ENCODE peak calls at places on chromosomes 7 and 10, in six cellular contexts. H, C, S, A, W and M are unnamed samples.

GRCh38 chr7:158120313-158120712 is 467.3 kb downstream of the PTPRN2 start:
- DNase-seq in H (no peak), C (no peak), S (no peak), A (no peak), W (no peak), M (no peak)

GRCh38 chr7:128459394-128459878 is 3.8 kb downstream of the HILPDA start:
- DNase-seq in H (peak; percentile 85), C (peak; percentile 60), S (peak; percentile 65), A (peak; percentile 71), W (peak; percentile 71), M (peak; percentile 24)

GRCh38 chr7:55420535-55420934 is 55.4 kb downstream of the LANCL2 start:
- DNase-seq in H (no peak), C (no peak), S (no peak), A (no peak), W (no peak), M (no peak)

GRCh38 chr7:99331002-99331401 is 5.3 kb downstream of the ARPC1A start:
- DNase-seq in H (no peak), C (no peak), S (no peak), A (no peak), W (no peak), M (no peak)

GRCh38 chr10:21265622-21266021 is 259.9 kb downstream of the SKIDA1 start:
- DNase-seq in H (no peak), C (no peak), S (no peak), A (no peak), W (no peak), M (peak; percentile 31)

GRCh38 chr7:157397036-157397720 is 60.4 kb downstream of the DNAJB6 start:
- DNase-seq in H (no peak), C (no peak), S (no peak), A (no peak), W (no peak), M (no peak)

GRCh38 chr7:151056286-151057037 is 1.2 kb downstream of the CDK5 start:
- DNase-seq in H (peak; percentile 76), C (no peak), S (no peak), A (peak; percentile 45), W (peak; percentile 72), M (no peak)

GRCh38 chr10:79068562-79069324 is at the start of gene ZMIZ1:
- DNase-seq in H (peak; percentile 93), C (peak; percentile 90), S (peak; percentile 92), A (peak; percentile 92), W (peak; percentile 93), M (peak; percentile 87)

GRCh38 chr7:66557214-66558200 is 71.2 kb upstream of the KCTD7 start:
- DNase-seq in H (peak; percentile 88), C (peak; percentile 76), S (peak; percentile 54), A (peak; percentile 72), W (peak; percentile 78), M (peak; percentile 62)

GRCh38 chr10:3740157-3740871 is 44.7 kb downstream of the KLF6 start:
- DNase-seq in H (no peak), C (no peak), S (no peak), A (no peak), W (peak; percentile 42), M (no peak)

GRCh38 chr7:50507898-50508470 is 57.2 kb downstream of the DDC start:
- DNase-seq in H (no peak), C (no peak), S (no peak), A (no peak), W (no peak), M (no peak)

GRCh38 chr7:36037121-36037662 is 115.9 kb upstream of the EEPD1 start:
- DNase-seq in H (peak; percentile 13), C (peak; percentile 51), S (peak; percentile 73), A (peak; percentile 77), W (peak; percentile 83), M (peak; percentile 100)

GRCh38 chr7:91945476-91945875 is 4.8 kb downstream of the AKAP9 start:
- DNase-seq in H (no peak), C (no peak), S (no peak), A (no peak), W (peak; percentile 50), M (no peak)

GRCh38 chr10:100894589-100895294 is 18.0 kb upstream of the SLF2 start:
- DNase-seq in H (no peak), C (no peak), S (no peak), A (no peak), W (no peak), M (no peak)

GRCh38 chr10:32332299-32332750 is 14.6 kb downstream of the EPC1 start:
- DNase-seq in H (no peak), C (no peak), S (no peak), A (no peak), W (peak; percentile 59), M (no peak)

GRCh38 chr10:61896854-61897661 is 4.4 kb upstream of the ARID5B start:
- DNase-seq in H (peak; percentile 95), C (peak; percentile 52), S (peak; percentile 48), A (peak; percentile 49), W (peak; percentile 75), M (no peak)

GRCh38 chr10:87845624-87846377 is 17.5 kb downstream of the KLLN start:
- DNase-seq in H (no peak), C (no peak), S (no peak), A (no peak), W (peak; percentile 37), M (peak; percentile 10)

GRCh38 chr10:69939033-69939432 is 113.6 kb upstream of the MACROH2A2 start:
- DNase-seq in H (no peak), C (no peak), S (no peak), A (no peak), W (no peak), M (no peak)

GRCh38 chr7:136018104-136018503 is 40.9 kb upstream of the MTPN start:
- DNase-seq in H (no peak), C (no peak), S (no peak), A (no peak), W (no peak), M (no peak)

GRCh38 chr7:33862946-33863814 is 42.2 kb upstream of the BMPER start:
- DNase-seq in H (no peak), C (peak; percentile 28), S (no peak), A (no peak), W (no peak), M (no peak)

GRCh38 chr7:42314696-42315095 is 77.7 kb upstream of the GLI3 start:
- DNase-seq in H (no peak), C (no peak), S (no peak), A (no peak), W (no peak), M (no peak)

DNA sequence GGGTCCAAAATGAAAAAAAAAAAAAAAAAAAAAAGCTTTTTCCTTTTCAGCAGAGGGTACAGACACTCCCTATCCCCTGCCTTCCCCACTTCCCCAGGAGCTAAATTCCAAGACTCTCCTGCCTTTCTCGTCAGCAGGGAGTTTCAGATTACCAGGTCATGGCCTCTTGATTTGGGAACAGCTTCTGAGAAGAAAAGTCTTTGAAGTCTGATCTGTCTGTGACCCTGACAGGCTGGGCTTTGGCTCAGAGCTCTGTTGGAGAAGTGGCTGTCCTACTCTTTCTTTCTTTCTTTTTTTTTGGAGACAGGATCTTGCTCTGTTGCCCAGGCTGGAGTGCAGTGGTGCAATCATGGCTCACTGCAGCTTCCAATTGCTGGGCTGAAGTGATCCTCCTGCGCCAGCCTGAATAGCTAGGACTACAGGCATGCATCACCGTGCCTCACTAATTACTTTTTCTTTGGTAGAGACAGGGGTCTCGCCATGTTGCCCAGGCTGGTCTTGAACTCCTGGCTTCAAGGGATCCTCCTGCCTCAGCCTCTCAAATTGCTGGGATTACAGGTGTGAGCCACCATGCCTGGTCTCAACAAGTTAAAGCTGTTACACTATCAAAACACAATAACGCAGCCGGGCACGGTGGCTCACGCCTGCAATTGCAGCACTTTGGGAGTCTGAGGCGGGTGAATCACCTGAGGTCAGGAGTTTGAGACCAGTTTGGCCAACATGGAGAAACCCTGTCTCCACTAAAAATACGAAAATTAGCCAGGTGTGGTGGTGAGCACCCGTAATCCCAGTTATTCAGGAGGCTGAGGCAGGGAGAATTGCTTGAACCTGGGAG is 59.9 kb downstream of the COL26A1 start:
- DNase-seq in H (peak; percentile 52), C (no peak), S (no peak), A (no peak), W (no peak), M (no peak)
- H3K4me3 ChIP-seq in H (no peak overlapping the region), C (no peak overlapping the region), S (no peak overlapping the region), A (no peak overlapping the region), W (no peak overlapping the region), M (no peak overlapping the region)

GRCh38 chr7:2045559-2046405 is 187.0 kb downstream of the MAD1L1 start:
- DNase-seq in H (no peak), C (no peak), S (no peak), A (no peak), W (no peak), M (no peak)

GRCh38 chr7:2047272-2047581 is 185.5 kb downstream of the MAD1L1 start:
- DNase-seq in H (no peak), C (no peak), S (no peak), A (no peak), W (peak; percentile 39), M (no peak)

GRCh38 chr7:2044883-2045471 is 187.8 kb downstream of the MAD1L1 start:
- DNase-seq in H (no peak), C (no peak), S (no peak), A (no peak), W (no peak), M (no peak)

GRCh38 chr7:2048006-2048405 is 184.7 kb downstream of the MAD1L1 start:
- DNase-seq in H (no peak), C (no peak), S (no peak), A (no peak), W (no peak), M (no peak)

GRCh38 chr7:2046581-2047271 is 186.0 kb downstream of the MAD1L1 start:
- DNase-seq in H (no peak), C (no peak), S (no peak), A (no peak), W (no peak), M (no peak)
- H3K4me3 ChIP-seq in H (no peak overlapping the region), C (no peak overlapping the region), S (no peak overlapping the region), A (no peak overlapping the region), W (no peak overlapping the region), M (no peak overlapping the region)

GRCh38 chr7:137086896-137087295 is 218.4 kb downstream of the CHRM2 start:
- DNase-seq in H (peak; percentile 49), C (no peak), S (no peak), A (no peak), W (no peak), M (no peak)
- H3K4me3 ChIP-seq in H (no peak overlapping the region), C (no peak overlapping the region), S (no peak overlapping the region), A (no peak overlapping the region), W (no peak overlapping the region), M (no peak overlapping the region)

DNA sequence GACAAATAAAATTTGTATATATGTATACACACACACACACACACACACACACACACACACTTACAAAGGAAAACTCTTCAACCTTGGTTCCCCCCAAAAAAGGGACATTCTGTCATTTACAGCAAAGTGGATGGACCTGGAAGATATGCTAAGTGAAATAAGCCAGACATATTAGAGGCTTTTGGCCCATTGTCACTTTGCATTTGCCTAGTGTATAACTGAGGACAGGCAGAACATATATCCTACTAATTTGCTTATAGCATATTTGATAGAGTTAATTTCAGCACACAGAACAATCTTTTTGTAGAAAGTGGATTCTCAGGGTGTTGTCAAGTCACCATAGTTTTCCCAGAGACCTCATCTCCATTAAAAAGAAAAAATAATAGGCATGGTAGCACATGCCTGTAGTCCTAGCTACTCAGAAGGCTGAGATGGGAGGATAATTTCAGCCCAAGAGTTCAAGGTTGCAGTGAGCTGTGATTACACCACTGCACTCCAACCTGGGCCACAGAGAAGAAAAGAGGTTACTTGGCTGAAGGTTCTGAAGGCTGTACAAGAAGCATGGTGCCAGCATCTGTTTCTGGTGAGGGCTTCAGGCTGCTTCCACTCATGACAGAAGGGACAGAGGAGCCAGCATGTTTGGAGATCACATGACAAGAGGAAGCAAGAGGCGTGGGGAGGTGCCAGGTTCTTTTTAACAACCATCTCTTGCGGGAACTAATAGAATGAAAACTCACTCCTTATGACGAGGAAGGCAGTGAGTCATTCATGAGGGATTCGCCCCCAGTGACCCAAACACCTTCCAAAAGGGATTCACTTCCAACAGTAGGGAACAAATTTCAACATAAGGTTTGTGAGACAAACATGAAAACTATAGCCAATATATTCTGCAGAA is 135.6 kb downstream of the TMEM168 start:
- DNase-seq in H (no peak), C (no peak), S (no peak), A (no peak), W (no peak), M (no peak)
- H3K4me3 ChIP-seq in H (no peak overlapping the region), C (no peak overlapping the region), S (no peak overlapping the region), A (no peak overlapping the region), W (no peak overlapping the region), M (no peak overlapping the region)